ENCODE peak calls at places on chromosomes 6 and 20, in six cellular contexts. F is psoas muscle; H is CD8-positive, alpha-beta T cell; M is breast epithelium; A is body of pancreas; G is PC-3. B is an unnamed sample.

GRCh38 chr20:64077876-64078551 is 1.3 kb downstream of the RGS19 start:
- DNase-seq in F (no peak), H (peak; percentile 84), M (no peak), A (peak; percentile 39), G (no peak), B (no peak)

GRCh38 chr6:46419576-46420002 is 71.7 kb downstream of the RCAN2 start:
- DNase-seq in F (no peak), H (no peak), M (peak; percentile 65), A (peak; percentile 78), G (peak; percentile 83), B (peak; percentile 55)

GRCh38 chr20:63096681-63097335 is 90.0 kb upstream of the BHLHE23 start:
- DNase-seq in F (peak; percentile 29), H (no peak), M (no peak), A (no peak), G (no peak), B (no peak)

GRCh38 chr6:128597956-128598355 is 77.6 kb upstream of the PTPRK start:
- DNase-seq in F (no peak), H (no peak), M (no peak), A (no peak), G (peak; percentile 47), B (peak; percentile 57)

GRCh38 chr6:33854572-33855030 is 50.8 kb upstream of the MLN start:
- DNase-seq in F (no peak), H (no peak), M (no peak), A (no peak), G (no peak), B (no peak)

GRCh38 chr20:1474817-1475603 is 8.4 kb upstream of the NSFL1C start:
- DNase-seq in F (no peak), H (no peak), M (no peak), A (no peak), G (peak; percentile 90), B (peak; percentile 85)

GRCh38 chr6:136466789-136467585 is 83.2 kb downstream of the MAP7 start:
- DNase-seq in F (no peak), H (no peak), M (no peak), A (no peak), G (no peak), B (no peak)

GRCh38 chr6:43772571-43773049 is 2.6 kb downstream of the VEGFA start:
- DNase-seq in F (peak; percentile 80), H (no peak), M (no peak), A (peak; percentile 61), G (no peak), B (no peak)

GRCh38 chr6:28742668-28743270 is 181.0 kb downstream of the TRIM27 start:
- DNase-seq in F (no peak), H (no peak), M (no peak), A (no peak), G (peak; percentile 89), B (peak; percentile 38)

GRCh38 chr20:24838551-24839530 is 110.2 kb upstream of the CST7 start:
- DNase-seq in F (no peak), H (no peak), M (no peak), A (no peak), G (no peak), B (no peak)

GRCh38 chr6:80003841-80004198 is 629 bp upstream of the TTK start:
- DNase-seq in F (peak; percentile 56), H (peak; percentile 63), M (peak; percentile 21), A (no peak), G (no peak), B (no peak)

GRCh38 chr20:5513975-5514516 is 197.3 kb upstream of the PROKR2 start:
- DNase-seq in F (no peak), H (no peak), M (no peak), A (no peak), G (peak; percentile 95), B (peak; percentile 79)

GRCh38 chr6:91566467-91566866 is 979.6 kb upstream of the MAP3K7 start:
- DNase-seq in F (no peak), H (no peak), M (no peak), A (no peak), G (peak; percentile 29), B (no peak)

GRCh38 chr6:158086054-158086705 is 81.9 kb downstream of the SERAC1 start:
- DNase-seq in F (no peak), H (no peak), M (no peak), A (no peak), G (no peak), B (no peak)

GRCh38 chr6:33592595-33593413 is 12.7 kb upstream of the BAK1 start:
- DNase-seq in F (no peak), H (peak; percentile 69), M (no peak), A (no peak), G (no peak), B (no peak)

GRCh38 chr6:144090384-144090783 is 5.0 kb downstream of the SF3B5 start:
- DNase-seq in F (no peak), H (no peak), M (no peak), A (no peak), G (no peak), B (no peak)

GRCh38 chr6:43368517-43369160 is 808 bp downstream of the ZNF318 start:
- DNase-seq in F (peak; percentile 71), H (no peak), M (no peak), A (peak; percentile 38), G (peak; percentile 39), B (peak; percentile 51)

GRCh38 chr20:46130534-46130933 is 12.4 kb downstream of the CD40 start:
- DNase-seq in F (no peak), H (no peak), M (no peak), A (no peak), G (no peak), B (no peak)

GRCh38 chr6:129605962-129606361 is 104.0 kb downstream of the ARHGAP18 start:
- DNase-seq in F (no peak), H (no peak), M (no peak), A (peak; percentile 25), G (no peak), B (no peak)

GRCh38 chr6:151240861-151241642 is 1.3 kb downstream of the AKAP12 start:
- DNase-seq in F (peak; percentile 75), H (no peak), M (no peak), A (peak; percentile 26), G (peak; percentile 47), B (peak; percentile 52)

GRCh38 chr6:169893624-169894023 is 142.2 kb downstream of the ERMARD start:
- DNase-seq in F (no peak), H (no peak), M (no peak), A (no peak), G (no peak), B (no peak)

GRCh38 chr6:113102761-113103160 is 754.4 kb upstream of the MARCKS start:
- DNase-seq in F (no peak), H (no peak), M (no peak), A (no peak), G (peak; percentile 25), B (no peak)

GRCh38 chr6:134162932-134163331 is 110.5 kb upstream of the SLC2A12 start:
- DNase-seq in F (no peak), H (no peak), M (no peak), A (peak; percentile 27), G (no peak), B (no peak)

GRCh38 chr20:45685896-45686295 is 15.9 kb upstream of the WFDC11 start:
- DNase-seq in F (no peak), H (no peak), M (no peak), A (no peak), G (peak; percentile 28), B (peak; percentile 36)

GRCh38 chr20:5974531-5974930 is 24.1 kb downstream of the MCM8 start:
- DNase-seq in F (no peak), H (no peak), M (no peak), A (no peak), G (peak; percentile 56), B (no peak)

GRCh38 chr20:41336711-41337492 is 3.7 kb upstream of the LPIN3 start:
- DNase-seq in F (peak; percentile 72), H (no peak), M (no peak), A (no peak), G (no peak), B (no peak)

GRCh38 chr6:1607557-1608221 is 2.0 kb upstream of the FOXC1 start:
- DNase-seq in F (peak; percentile 46), H (no peak), M (peak; percentile 19), A (no peak), G (no peak), B (no peak)

GRCh38 chr20:50450961-50451752 is 59.0 kb upstream of the PTPN1 start:
- DNase-seq in F (peak; percentile 64), H (peak; percentile 37), M (no peak), A (peak; percentile 55), G (no peak), B (no peak)

GRCh38 chr20:32149566-32150170 is 40.2 kb downstream of the TM9SF4 start:
- DNase-seq in F (no peak), H (no peak), M (no peak), A (no peak), G (no peak), B (no peak)

DNA sequence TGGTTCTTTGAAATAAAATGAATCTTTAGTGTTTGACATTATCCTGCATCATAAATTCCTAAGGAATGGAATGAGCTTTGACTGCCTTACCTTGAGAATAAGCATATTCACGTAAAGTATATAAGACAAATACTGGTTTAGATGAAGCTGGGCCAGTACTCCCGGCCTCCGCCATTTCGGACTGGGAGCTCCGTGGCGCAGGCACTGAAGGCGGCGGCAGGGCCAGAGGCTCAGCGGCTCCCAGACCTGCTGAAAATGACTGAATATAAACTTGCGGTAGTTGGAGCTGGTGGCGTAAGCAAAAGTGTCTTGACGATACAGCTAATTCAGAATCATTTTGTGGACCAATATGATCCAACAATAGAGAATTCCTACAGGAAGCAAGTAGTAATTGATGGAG is 76.2 kb upstream of the FAM83B start:
- DNase-seq in F (no peak), H (no peak), M (no peak), A (no peak), G (no peak), B (no peak)
- H3K27ac ChIP-seq in F (no peak overlapping the region), H (no peak overlapping the region), M (no peak overlapping the region), A (no peak overlapping the region), G (no peak overlapping the region), B (no peak overlapping the region)

GRCh38 chr20:21265457-21266190 is 37.5 kb upstream of the XRN2 start:
- DNase-seq in F (no peak), H (no peak), M (no peak), A (no peak), G (no peak), B (no peak)
- TF ChIP-seq CTCF in F (no peak), H (no peak), M (no peak), A (no peak), G (no peak), B (no peak)

DNA sequence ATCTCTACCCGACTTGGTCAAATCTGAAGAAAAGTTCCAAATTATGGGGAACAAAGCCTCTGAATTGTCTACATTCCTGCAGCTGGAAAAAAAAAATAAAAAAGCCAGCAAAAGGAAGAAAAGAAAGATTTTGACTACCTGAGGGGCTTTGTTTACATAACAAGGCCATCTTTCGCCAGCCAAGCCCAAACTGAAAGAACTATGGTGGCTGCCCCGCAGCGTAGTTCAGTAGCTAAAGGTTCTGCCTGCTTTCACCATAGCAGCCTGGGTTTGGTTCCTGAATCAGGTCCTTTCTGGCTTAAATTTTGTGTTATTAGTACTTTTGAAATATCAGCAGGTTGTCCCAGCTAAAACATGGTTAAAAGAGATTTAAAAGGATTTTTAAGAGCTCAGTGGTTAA is 35.4 kb downstream of the ZNF133 start:
- DNase-seq in F (no peak), H (no peak), M (no peak), A (no peak), G (no peak), B (no peak)
- H3K27ac ChIP-seq in F (no peak overlapping the region), H (no peak overlapping the region), M (no peak overlapping the region), A (no peak overlapping the region), G (no peak overlapping the region), B (no peak overlapping the region)

DNA sequence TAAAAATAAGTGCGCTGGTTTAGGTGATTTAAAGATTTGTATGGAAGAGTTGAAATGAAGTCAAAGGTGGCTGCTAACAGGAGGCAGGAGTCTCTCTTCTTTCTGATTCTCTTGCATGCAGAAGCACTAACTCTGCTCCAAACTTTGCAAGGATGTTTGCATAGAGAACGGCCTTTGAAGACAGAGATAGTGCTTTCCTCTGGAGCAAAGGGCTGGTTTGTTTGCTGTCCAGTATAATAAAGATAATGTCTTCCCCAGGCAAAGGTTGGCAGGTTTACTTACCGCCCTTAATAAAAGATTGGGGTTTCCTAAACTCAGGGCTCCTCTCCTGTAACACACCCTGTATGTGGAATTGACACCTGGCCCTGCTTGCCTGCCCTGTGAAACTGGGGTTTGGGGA is 210.6 kb upstream of the RREB1 start:
- DNase-seq in F (no peak), H (no peak), M (no peak), A (no peak), G (no peak), B (no peak)
- TF ChIP-seq CTCF in F (no peak), H (no peak), M (no peak), A (no peak), G (no peak), B (no peak)